ENCODE peak calls at places on chromosomes 16 and 17, in eight cellular contexts. One of them, this sample, is unnamed.

GRCh38 chr16:14401839-14402115 is 228.3 kb downstream of the PARN start:
- DNase-seq in neural progenitor cell: no peak
- DNase-seq in PC-9: no peak
- DNase-seq in fibroblast of lung: peak; percentile 32
- DNase-seq in GM23338: no peak
- DNase-seq in OCI-LY7: no peak
- DNase-seq in endothelial cell of umbilical vein: no peak
- DNase-seq in mammary epithelial cell: no peak
- DNase-seq in this sample: no peak

GRCh38 chr16:69820926-69821541 is 58.9 kb downstream of the WWP2 start:
- DNase-seq in PC-9: no peak
- DNase-seq in mammary epithelial cell: no peak
- DNase-seq in neural progenitor cell: no peak
- DNase-seq in OCI-LY7: no peak
- DNase-seq in fibroblast of lung: peak; percentile 66
- DNase-seq in GM23338: peak; percentile 17
- DNase-seq in endothelial cell of umbilical vein: no peak
- DNase-seq in this sample: no peak

GRCh38 chr16:10942352-10943297 is at the start of gene DEXI:
- DNase-seq in neural progenitor cell: peak; percentile 95
- DNase-seq in OCI-LY7: peak; percentile 96
- DNase-seq in fibroblast of lung: peak; percentile 86
- DNase-seq in PC-9: peak; percentile 98
- DNase-seq in endothelial cell of umbilical vein: peak; percentile 91
- DNase-seq in mammary epithelial cell: peak; percentile 86
- DNase-seq in GM23338: peak; percentile 94
- DNase-seq in this sample: peak; percentile 95

GRCh38 chr17:37848690-37849616 is 75.3 kb upstream of the TBC1D3K start:
- DNase-seq in GM23338: no peak
- DNase-seq in OCI-LY7: no peak
- DNase-seq in fibroblast of lung: peak; percentile 74
- DNase-seq in PC-9: peak; percentile 6
- DNase-seq in endothelial cell of umbilical vein: peak; percentile 34
- DNase-seq in neural progenitor cell: no peak
- DNase-seq in mammary epithelial cell: peak; percentile 93
- DNase-seq in this sample: peak; percentile 16

GRCh38 chr17:59734226-59734625 is 26.8 kb downstream of the VMP1 start:
- DNase-seq in endothelial cell of umbilical vein: no peak
- DNase-seq in OCI-LY7: no peak
- DNase-seq in neural progenitor cell: no peak
- DNase-seq in GM23338: no peak
- DNase-seq in mammary epithelial cell: no peak
- DNase-seq in PC-9: no peak
- DNase-seq in fibroblast of lung: no peak
- DNase-seq in this sample: no peak

GRCh38 chr17:49987681-49988441 is 7.2 kb downstream of the DLX3 start:
- DNase-seq in GM23338: peak; percentile 55
- DNase-seq in mammary epithelial cell: peak; percentile 42
- DNase-seq in endothelial cell of umbilical vein: no peak
- DNase-seq in fibroblast of lung: no peak
- DNase-seq in neural progenitor cell: peak; percentile 69
- DNase-seq in OCI-LY7: no peak
- DNase-seq in PC-9: peak; percentile 33
- DNase-seq in this sample: no peak

GRCh38 chr17:49997256-49997735 is 2.3 kb upstream of the DLX3 start:
- DNase-seq in neural progenitor cell: no peak
- DNase-seq in OCI-LY7: no peak
- DNase-seq in GM23338: peak; percentile 11
- DNase-seq in PC-9: no peak
- DNase-seq in endothelial cell of umbilical vein: no peak
- DNase-seq in fibroblast of lung: no peak
- DNase-seq in mammary epithelial cell: no peak
- DNase-seq in this sample: no peak

GRCh38 chr17:71071837-71072236 is 902.5 kb downstream of the KCNJ2 start:
- DNase-seq in mammary epithelial cell: peak; percentile 98
- DNase-seq in endothelial cell of umbilical vein: no peak
- DNase-seq in PC-9: peak; percentile 78
- DNase-seq in GM23338: no peak
- DNase-seq in neural progenitor cell: no peak
- DNase-seq in OCI-LY7: no peak
- DNase-seq in fibroblast of lung: peak; percentile 99
- DNase-seq in this sample: no peak

GRCh38 chr17:30248786-30249185 is 13.3 kb upstream of the SLC6A4 start:
- DNase-seq in fibroblast of lung: no peak
- DNase-seq in mammary epithelial cell: no peak
- DNase-seq in neural progenitor cell: no peak
- DNase-seq in OCI-LY7: no peak
- DNase-seq in GM23338: no peak
- DNase-seq in endothelial cell of umbilical vein: no peak
- DNase-seq in PC-9: no peak
- DNase-seq in this sample: no peak

GRCh38 chr17:4978720-4979119 is 8.8 kb downstream of the CAMTA2 start:
- DNase-seq in OCI-LY7: no peak
- DNase-seq in GM23338: no peak
- DNase-seq in mammary epithelial cell: no peak
- DNase-seq in neural progenitor cell: no peak
- DNase-seq in PC-9: no peak
- DNase-seq in endothelial cell of umbilical vein: no peak
- DNase-seq in fibroblast of lung: no peak
- DNase-seq in this sample: no peak

GRCh38 chr16:24700549-24701392 is 28.7 kb upstream of the TNRC6A start:
- DNase-seq in fibroblast of lung: peak; percentile 99
- DNase-seq in endothelial cell of umbilical vein: peak; percentile 94
- DNase-seq in mammary epithelial cell: peak; percentile 85
- DNase-seq in PC-9: peak; percentile 90
- DNase-seq in GM23338: peak; percentile 64
- DNase-seq in OCI-LY7: no peak
- DNase-seq in neural progenitor cell: no peak
- DNase-seq in this sample: no peak

GRCh38 chr17:11996722-11997146 is 541 bp downstream of the ZNF18 start:
- DNase-seq in PC-9: no peak
- DNase-seq in neural progenitor cell: no peak
- DNase-seq in endothelial cell of umbilical vein: peak; percentile 61
- DNase-seq in GM23338: peak; percentile 70
- DNase-seq in fibroblast of lung: peak; percentile 34
- DNase-seq in OCI-LY7: peak; percentile 63
- DNase-seq in mammary epithelial cell: peak; percentile 54
- DNase-seq in this sample: peak; percentile 59

GRCh38 chr17:67125417-67125816 is 81.1 kb downstream of the CACNG1 start:
- DNase-seq in PC-9: no peak
- DNase-seq in OCI-LY7: no peak
- DNase-seq in fibroblast of lung: no peak
- DNase-seq in mammary epithelial cell: no peak
- DNase-seq in GM23338: no peak
- DNase-seq in endothelial cell of umbilical vein: no peak
- DNase-seq in neural progenitor cell: no peak
- DNase-seq in this sample: no peak

GRCh38 chr17:40325156-40326013 is 16.4 kb downstream of the RARA start:
- DNase-seq in OCI-LY7: no peak
- DNase-seq in endothelial cell of umbilical vein: no peak
- DNase-seq in GM23338: no peak
- DNase-seq in mammary epithelial cell: no peak
- DNase-seq in fibroblast of lung: no peak
- DNase-seq in PC-9: no peak
- DNase-seq in neural progenitor cell: no peak
- DNase-seq in this sample: no peak

GRCh38 chr16:9703731-9704130 is 478.5 kb downstream of the GRIN2A start:
- DNase-seq in mammary epithelial cell: no peak
- DNase-seq in PC-9: no peak
- DNase-seq in endothelial cell of umbilical vein: no peak
- DNase-seq in GM23338: no peak
- DNase-seq in neural progenitor cell: no peak
- DNase-seq in fibroblast of lung: no peak
- DNase-seq in OCI-LY7: no peak
- DNase-seq in this sample: no peak

GRCh38 chr16:8959921-8960787 is 3.6 kb downstream of the USP7 start:
- DNase-seq in fibroblast of lung: peak; percentile 29
- DNase-seq in endothelial cell of umbilical vein: peak; percentile 41
- DNase-seq in neural progenitor cell: peak; percentile 50
- DNase-seq in OCI-LY7: peak; percentile 49
- DNase-seq in mammary epithelial cell: no peak
- DNase-seq in PC-9: no peak
- DNase-seq in GM23338: peak; percentile 54
- DNase-seq in this sample: peak; percentile 54

GRCh38 chr17:1146551-1147265 is 33.1 kb downstream of the ABR start:
- DNase-seq in OCI-LY7: no peak
- DNase-seq in endothelial cell of umbilical vein: no peak
- DNase-seq in neural progenitor cell: no peak
- DNase-seq in GM23338: no peak
- DNase-seq in fibroblast of lung: no peak
- DNase-seq in PC-9: no peak
- DNase-seq in mammary epithelial cell: no peak
- DNase-seq in this sample: no peak

GRCh38 chr17:72654746-72655145 is 437.7 kb downstream of the SLC39A11 start:
- DNase-seq in endothelial cell of umbilical vein: no peak
- DNase-seq in neural progenitor cell: no peak
- DNase-seq in mammary epithelial cell: no peak
- DNase-seq in OCI-LY7: no peak
- DNase-seq in GM23338: no peak
- DNase-seq in PC-9: no peak
- DNase-seq in fibroblast of lung: no peak
- DNase-seq in this sample: no peak

GRCh38 chr16:31451681-31452351 is 7.5 kb upstream of the ARMC5 start:
- DNase-seq in GM23338: peak; percentile 85
- DNase-seq in neural progenitor cell: peak; percentile 79
- DNase-seq in endothelial cell of umbilical vein: peak; percentile 56
- DNase-seq in mammary epithelial cell: peak; percentile 69
- DNase-seq in fibroblast of lung: peak; percentile 72
- DNase-seq in OCI-LY7: peak; percentile 46
- DNase-seq in PC-9: peak; percentile 57
- DNase-seq in this sample: no peak

GRCh38 chr16:31451201-31451600 is 8.1 kb upstream of the ARMC5 start:
- DNase-seq in OCI-LY7: no peak
- DNase-seq in neural progenitor cell: no peak
- DNase-seq in mammary epithelial cell: no peak
- DNase-seq in PC-9: no peak
- DNase-seq in endothelial cell of umbilical vein: no peak
- DNase-seq in GM23338: no peak
- DNase-seq in fibroblast of lung: no peak
- DNase-seq in this sample: no peak

GRCh38 chr16:31453255-31454204 is 5.8 kb upstream of the ARMC5 start:
- DNase-seq in PC-9: peak; percentile 78
- DNase-seq in fibroblast of lung: peak; percentile 63
- DNase-seq in GM23338: peak; percentile 62
- DNase-seq in neural progenitor cell: peak; percentile 48
- DNase-seq in endothelial cell of umbilical vein: no peak
- DNase-seq in OCI-LY7: no peak
- DNase-seq in mammary epithelial cell: peak; percentile 78
- DNase-seq in this sample: no peak

GRCh38 chr16:31455601-31456314 is 3.5 kb upstream of the ARMC5 start:
- DNase-seq in PC-9: no peak
- DNase-seq in OCI-LY7: peak; percentile 61
- DNase-seq in mammary epithelial cell: no peak
- DNase-seq in endothelial cell of umbilical vein: peak; percentile 24
- DNase-seq in GM23338: peak; percentile 79
- DNase-seq in neural progenitor cell: peak; percentile 51
- DNase-seq in fibroblast of lung: no peak
- DNase-seq in this sample: peak; percentile 57

DNA sequence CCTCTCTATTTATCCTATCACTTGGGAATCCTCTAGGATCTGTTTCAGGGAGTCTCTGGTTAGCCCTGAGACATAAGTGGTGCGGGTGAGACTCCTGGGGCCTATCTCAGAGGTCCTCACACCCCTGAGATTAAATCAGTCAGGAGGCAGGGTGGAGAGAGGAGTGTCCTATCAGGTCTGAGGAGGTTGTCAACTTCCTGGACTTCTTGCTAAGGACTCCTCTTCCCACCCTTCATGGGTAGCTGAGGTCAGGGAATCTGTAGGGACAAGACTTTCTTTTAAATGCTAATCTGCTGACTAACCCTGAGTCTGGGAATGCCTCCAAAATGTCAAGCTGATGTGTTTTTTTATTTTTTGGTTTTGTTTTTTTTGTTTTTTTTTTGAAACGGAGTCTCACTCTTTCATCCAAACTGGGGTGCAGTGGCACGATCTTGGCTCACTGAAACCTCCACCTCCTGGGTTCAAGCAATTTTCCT is 6.6 kb upstream of the ARMC5 start:
- DNase-seq in neural progenitor cell: no peak
- DNase-seq in fibroblast of lung: peak; percentile 93
- DNase-seq in PC-9: peak; percentile 58
- DNase-seq in GM23338: peak; percentile 42
- DNase-seq in mammary epithelial cell: peak; percentile 88
- DNase-seq in OCI-LY7: no peak
- DNase-seq in endothelial cell of umbilical vein: peak; percentile 25
- DNase-seq in this sample: no peak
- H3K4me2 ChIP-seq in neural progenitor cell: no peak overlapping the region
- H3K4me2 ChIP-seq in fibroblast of lung: peak overlapping the region; percentile 58
- H3K4me2 ChIP-seq in PC-9: peak overlapping the region; percentile 60
- H3K4me2 ChIP-seq in GM23338: peak overlapping the region; percentile 72
- H3K4me2 ChIP-seq in mammary epithelial cell: peak overlapping the region; percentile 59
- H3K4me2 ChIP-seq in OCI-LY7: no peak overlapping the region
- H3K4me2 ChIP-seq in endothelial cell of umbilical vein: peak overlapping the region; percentile 5
- H3K4me2 ChIP-seq in this sample: no peak overlapping the region

GRCh38 chr16:67667434-67667816 is 811 bp downstream of the C16orf86 start:
- DNase-seq in OCI-LY7: no peak
- DNase-seq in PC-9: no peak
- DNase-seq in mammary epithelial cell: no peak
- DNase-seq in endothelial cell of umbilical vein: no peak
- DNase-seq in GM23338: no peak
- DNase-seq in neural progenitor cell: no peak
- DNase-seq in fibroblast of lung: no peak
- DNase-seq in this sample: no peak
- H3K4me3 ChIP-seq in OCI-LY7: peak overlapping the region; percentile 69
- H3K4me3 ChIP-seq in PC-9: no peak overlapping the region
- H3K4me3 ChIP-seq in mammary epithelial cell: no peak overlapping the region
- H3K4me3 ChIP-seq in endothelial cell of umbilical vein: peak overlapping the region; percentile 47
- H3K4me3 ChIP-seq in GM23338: peak overlapping the region; percentile 90
- H3K4me3 ChIP-seq in neural progenitor cell: peak overlapping the region; percentile 90
- H3K4me3 ChIP-seq in fibroblast of lung: no peak overlapping the region
- H3K4me3 ChIP-seq in this sample: peak overlapping the region; percentile 85

DNA sequence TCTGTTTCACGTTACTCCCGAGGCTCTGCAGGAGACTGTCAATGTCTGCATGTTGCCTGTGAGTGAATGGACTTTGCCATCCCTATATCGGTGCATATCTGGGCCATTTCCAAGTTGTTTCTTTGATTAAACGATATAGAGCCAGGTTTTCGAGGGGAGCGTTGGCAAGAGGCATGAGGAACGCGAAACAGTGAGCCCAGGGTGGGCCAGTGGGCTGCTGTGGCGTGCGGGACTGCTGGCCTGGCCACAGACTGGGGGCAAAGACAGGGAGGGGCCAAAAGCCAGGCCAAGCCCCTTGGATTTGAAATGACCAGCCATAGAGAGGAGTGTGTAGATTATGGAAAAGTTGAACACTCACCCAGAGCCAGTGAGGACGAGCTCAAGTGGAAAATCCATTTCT is 3.5 kb downstream of the CRHR1 start:
- DNase-seq in PC-9: no peak
- DNase-seq in OCI-LY7: no peak
- DNase-seq in endothelial cell of umbilical vein: no peak
- DNase-seq in mammary epithelial cell: no peak
- DNase-seq in GM23338: no peak
- DNase-seq in neural progenitor cell: no peak
- DNase-seq in fibroblast of lung: no peak
- DNase-seq in this sample: no peak
- H3K36me3 ChIP-seq in PC-9: no peaks in the 10 kb centered on the region
- H3K36me3 ChIP-seq in OCI-LY7: no peaks in the 10 kb centered on the region
- H3K36me3 ChIP-seq in endothelial cell of umbilical vein: no peaks in the 10 kb centered on the region
- H3K36me3 ChIP-seq in mammary epithelial cell: no peaks in the 10 kb centered on the region
- H3K36me3 ChIP-seq in GM23338: no peaks in the 10 kb centered on the region
- H3K36me3 ChIP-seq in neural progenitor cell: no peaks in the 10 kb centered on the region
- H3K36me3 ChIP-seq in fibroblast of lung: no peaks in the 10 kb centered on the region
- H3K36me3 ChIP-seq in this sample: no peaks in the 10 kb centered on the region

GRCh38 chr17:9875441-9875840 is 29.6 kb downstream of the RCVRN start:
- DNase-seq in OCI-LY7: no peak
- DNase-seq in fibroblast of lung: peak; percentile 85
- DNase-seq in GM23338: peak; percentile 11
- DNase-seq in mammary epithelial cell: no peak
- DNase-seq in neural progenitor cell: peak; percentile 47
- DNase-seq in endothelial cell of umbilical vein: no peak
- DNase-seq in PC-9: peak; percentile 66
- DNase-seq in this sample: no peak
- H3K4me2 ChIP-seq in OCI-LY7: no peak overlapping the region
- H3K4me2 ChIP-seq in fibroblast of lung: no peak overlapping the region
- H3K4me2 ChIP-seq in GM23338: no peak overlapping the region
- H3K4me2 ChIP-seq in mammary epithelial cell: no peak overlapping the region
- H3K4me2 ChIP-seq in neural progenitor cell: no peak overlapping the region
- H3K4me2 ChIP-seq in endothelial cell of umbilical vein: no peak overlapping the region
- H3K4me2 ChIP-seq in PC-9: peak overlapping the region; percentile 48
- H3K4me2 ChIP-seq in this sample: no peak overlapping the region